ENCODE peak calls at places on chromosome 5, in ten cellular contexts. One of them, this sample, is unnamed.

GRCh38 chr5:66958984-66959641 is 237.5 kb downstream of the CD180 start:
- DNase-seq in transverse colon: no peak
- DNase-seq in epithelial cell of prostate: no peak
- DNase-seq in left lung: no peak
- DNase-seq in naive thymus-derived CD4-positive, alpha-beta T cell: no peak
- DNase-seq in CD8-positive, alpha-beta T cell: no peak
- DNase-seq in aorta: peak
- DNase-seq in brain microvascular endothelial cell: peak
- DNase-seq in tibial nerve: peak
- DNase-seq in CD4-positive, CD25-positive, alpha-beta regulatory T cell: no peak
- DNase-seq in this sample: no peak

GRCh38 chr5:144122081-144122480 is 48.4 kb downstream of the YIPF5 start:
- DNase-seq in tibial nerve: no peak
- DNase-seq in CD8-positive, alpha-beta T cell: no peak
- DNase-seq in naive thymus-derived CD4-positive, alpha-beta T cell: no peak
- DNase-seq in brain microvascular endothelial cell: no peak
- DNase-seq in transverse colon: no peak
- DNase-seq in left lung: no peak
- DNase-seq in epithelial cell of prostate: no peak
- DNase-seq in CD4-positive, CD25-positive, alpha-beta regulatory T cell: no peak
- DNase-seq in aorta: no peak
- DNase-seq in this sample: no peak

GRCh38 chr5:111383288-111383970 is 128.9 kb downstream of the STARD4 start:
- DNase-seq in transverse colon: no peak
- DNase-seq in CD4-positive, CD25-positive, alpha-beta regulatory T cell: no peak
- DNase-seq in left lung: no peak
- DNase-seq in CD8-positive, alpha-beta T cell: no peak
- DNase-seq in epithelial cell of prostate: no peak
- DNase-seq in tibial nerve: no peak
- DNase-seq in naive thymus-derived CD4-positive, alpha-beta T cell: no peak
- DNase-seq in aorta: no peak
- DNase-seq in brain microvascular endothelial cell: no peak
- DNase-seq in this sample: no peak

GRCh38 chr5:1791176-1791575 is 8.5 kb downstream of the MRPL36 start:
- DNase-seq in naive thymus-derived CD4-positive, alpha-beta T cell: no peak
- DNase-seq in CD4-positive, CD25-positive, alpha-beta regulatory T cell: no peak
- DNase-seq in CD8-positive, alpha-beta T cell: no peak
- DNase-seq in aorta: no peak
- DNase-seq in tibial nerve: no peak
- DNase-seq in epithelial cell of prostate: no peak
- DNase-seq in left lung: no peak
- DNase-seq in transverse colon: no peak
- DNase-seq in brain microvascular endothelial cell: no peak
- DNase-seq in this sample: no peak

GRCh38 chr5:59645380-59645779 is 248.1 kb downstream of the PDE4D start:
- DNase-seq in CD8-positive, alpha-beta T cell: no peak
- DNase-seq in epithelial cell of prostate: no peak
- DNase-seq in aorta: no peak
- DNase-seq in transverse colon: no peak
- DNase-seq in tibial nerve: no peak
- DNase-seq in CD4-positive, CD25-positive, alpha-beta regulatory T cell: no peak
- DNase-seq in naive thymus-derived CD4-positive, alpha-beta T cell: no peak
- DNase-seq in brain microvascular endothelial cell: no peak
- DNase-seq in left lung: no peak
- DNase-seq in this sample: no peak

GRCh38 chr5:107217721-107218130 is 453.0 kb downstream of the EFNA5 start:
- DNase-seq in transverse colon: no peak
- DNase-seq in brain microvascular endothelial cell: no peak
- DNase-seq in naive thymus-derived CD4-positive, alpha-beta T cell: no peak
- DNase-seq in CD8-positive, alpha-beta T cell: no peak
- DNase-seq in CD4-positive, CD25-positive, alpha-beta regulatory T cell: no peak
- DNase-seq in tibial nerve: no peak
- DNase-seq in aorta: peak
- DNase-seq in epithelial cell of prostate: peak
- DNase-seq in left lung: no peak
- DNase-seq in this sample: no peak

GRCh38 chr5:163504091-163504931 is 1.1 kb upstream of the MAT2B start:
- DNase-seq in aorta: peak
- DNase-seq in left lung: no peak
- DNase-seq in brain microvascular endothelial cell: peak
- DNase-seq in naive thymus-derived CD4-positive, alpha-beta T cell: peak
- DNase-seq in transverse colon: peak
- DNase-seq in CD4-positive, CD25-positive, alpha-beta regulatory T cell: no peak
- DNase-seq in tibial nerve: peak
- DNase-seq in CD8-positive, alpha-beta T cell: peak
- DNase-seq in epithelial cell of prostate: no peak
- DNase-seq in this sample: peak

GRCh38 chr5:154131817-154132216 is 58.7 kb upstream of the GALNT10 start:
- DNase-seq in left lung: no peak
- DNase-seq in tibial nerve: no peak
- DNase-seq in CD4-positive, CD25-positive, alpha-beta regulatory T cell: no peak
- DNase-seq in brain microvascular endothelial cell: no peak
- DNase-seq in CD8-positive, alpha-beta T cell: no peak
- DNase-seq in transverse colon: no peak
- DNase-seq in epithelial cell of prostate: no peak
- DNase-seq in aorta: no peak
- DNase-seq in naive thymus-derived CD4-positive, alpha-beta T cell: no peak
- DNase-seq in this sample: no peak

GRCh38 chr5:107129051-107129450 is 541.7 kb downstream of the EFNA5 start:
- DNase-seq in brain microvascular endothelial cell: peak
- DNase-seq in CD8-positive, alpha-beta T cell: no peak
- DNase-seq in left lung: no peak
- DNase-seq in naive thymus-derived CD4-positive, alpha-beta T cell: no peak
- DNase-seq in CD4-positive, CD25-positive, alpha-beta regulatory T cell: no peak
- DNase-seq in tibial nerve: no peak
- DNase-seq in epithelial cell of prostate: no peak
- DNase-seq in aorta: no peak
- DNase-seq in transverse colon: no peak
- DNase-seq in this sample: no peak

DNA sequence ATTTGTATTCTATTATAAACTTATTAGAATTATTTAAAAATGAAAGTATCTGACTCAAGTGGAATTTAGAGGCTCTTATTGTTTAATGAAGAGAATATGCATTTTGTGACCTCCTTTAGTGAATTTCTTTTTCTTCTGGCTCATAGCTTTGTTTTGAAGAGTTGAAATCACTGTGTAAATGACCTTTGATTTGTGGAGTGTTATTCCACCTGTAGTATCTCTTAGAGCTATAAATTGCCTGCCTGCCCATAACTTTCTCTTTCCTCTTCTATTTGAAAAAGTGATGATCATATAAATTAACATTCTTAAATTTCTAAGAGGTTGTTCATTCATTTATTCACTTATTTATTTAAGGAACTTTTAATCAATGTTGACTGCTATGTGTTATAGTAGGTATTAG is 16.1 kb downstream of the CSNK1G3 start:
- DNase-seq in CD4-positive, CD25-positive, alpha-beta regulatory T cell: no peak
- DNase-seq in naive thymus-derived CD4-positive, alpha-beta T cell: no peak
- DNase-seq in CD8-positive, alpha-beta T cell: no peak
- DNase-seq in left lung: no peak
- DNase-seq in epithelial cell of prostate: no peak
- DNase-seq in brain microvascular endothelial cell: no peak
- DNase-seq in aorta: no peak
- DNase-seq in transverse colon: no peak
- DNase-seq in tibial nerve: no peak
- DNase-seq in this sample: no peak
- H3K27ac ChIP-seq in CD4-positive, CD25-positive, alpha-beta regulatory T cell: no peak
- H3K27ac ChIP-seq in naive thymus-derived CD4-positive, alpha-beta T cell: no peak
- H3K27ac ChIP-seq in CD8-positive, alpha-beta T cell: no peak
- H3K27ac ChIP-seq in left lung: no peak
- H3K27ac ChIP-seq in epithelial cell of prostate: no peak
- H3K27ac ChIP-seq in brain microvascular endothelial cell: no peak
- H3K27ac ChIP-seq in aorta: no peak
- H3K27ac ChIP-seq in transverse colon: no peak
- H3K27ac ChIP-seq in tibial nerve: no peak
- H3K27ac ChIP-seq in this sample: no peak

GRCh38 chr5:138504799-138505198 is 38.2 kb downstream of the ETF1 start:
- DNase-seq in left lung: no peak
- DNase-seq in brain microvascular endothelial cell: no peak
- DNase-seq in epithelial cell of prostate: peak
- DNase-seq in aorta: peak
- DNase-seq in transverse colon: no peak
- DNase-seq in CD8-positive, alpha-beta T cell: no peak
- DNase-seq in tibial nerve: no peak
- DNase-seq in CD4-positive, CD25-positive, alpha-beta regulatory T cell: no peak
- DNase-seq in naive thymus-derived CD4-positive, alpha-beta T cell: no peak
- DNase-seq in this sample: no peak
- H3K27ac ChIP-seq in left lung: no peak
- H3K27ac ChIP-seq in brain microvascular endothelial cell: no peak
- H3K27ac ChIP-seq in epithelial cell of prostate: peak
- H3K27ac ChIP-seq in aorta: no peak
- H3K27ac ChIP-seq in transverse colon: peak
- H3K27ac ChIP-seq in CD8-positive, alpha-beta T cell: no peak
- H3K27ac ChIP-seq in tibial nerve: no peak
- H3K27ac ChIP-seq in CD4-positive, CD25-positive, alpha-beta regulatory T cell: no peak
- H3K27ac ChIP-seq in naive thymus-derived CD4-positive, alpha-beta T cell: no peak
- H3K27ac ChIP-seq in this sample: peak

DNA sequence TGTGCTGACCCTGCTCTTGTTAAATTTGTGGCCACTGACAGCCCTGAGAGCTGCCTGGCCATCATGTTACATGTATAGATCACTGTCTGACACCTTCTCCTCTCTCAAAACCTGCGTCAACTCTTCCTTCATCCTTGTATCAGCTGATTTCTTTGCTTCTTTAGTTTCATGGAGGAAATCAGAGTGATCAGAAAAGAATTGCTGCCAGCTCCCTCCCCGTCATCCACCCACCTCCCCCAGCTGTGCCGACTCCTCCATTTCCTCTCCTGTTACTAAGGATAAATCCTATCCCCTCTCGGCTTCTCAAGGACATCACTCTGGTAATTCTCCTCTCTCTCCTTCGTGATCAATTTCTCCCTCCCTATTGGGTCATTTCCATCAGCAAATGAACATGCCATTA is 108.9 kb downstream of the ICE1 start:
- DNase-seq in brain microvascular endothelial cell: no peak
- DNase-seq in CD4-positive, CD25-positive, alpha-beta regulatory T cell: no peak
- DNase-seq in naive thymus-derived CD4-positive, alpha-beta T cell: no peak
- DNase-seq in epithelial cell of prostate: no peak
- DNase-seq in aorta: no peak
- DNase-seq in transverse colon: no peak
- DNase-seq in CD8-positive, alpha-beta T cell: no peak
- DNase-seq in left lung: no peak
- DNase-seq in tibial nerve: no peak
- DNase-seq in this sample: no peak
- H3K27ac ChIP-seq in brain microvascular endothelial cell: no peak
- H3K27ac ChIP-seq in CD4-positive, CD25-positive, alpha-beta regulatory T cell: no peak
- H3K27ac ChIP-seq in naive thymus-derived CD4-positive, alpha-beta T cell: no peak
- H3K27ac ChIP-seq in epithelial cell of prostate: no peak
- H3K27ac ChIP-seq in aorta: no peak
- H3K27ac ChIP-seq in transverse colon: no peak
- H3K27ac ChIP-seq in CD8-positive, alpha-beta T cell: no peak
- H3K27ac ChIP-seq in left lung: no peak
- H3K27ac ChIP-seq in tibial nerve: no peak
- H3K27ac ChIP-seq in this sample: no peak

DNA sequence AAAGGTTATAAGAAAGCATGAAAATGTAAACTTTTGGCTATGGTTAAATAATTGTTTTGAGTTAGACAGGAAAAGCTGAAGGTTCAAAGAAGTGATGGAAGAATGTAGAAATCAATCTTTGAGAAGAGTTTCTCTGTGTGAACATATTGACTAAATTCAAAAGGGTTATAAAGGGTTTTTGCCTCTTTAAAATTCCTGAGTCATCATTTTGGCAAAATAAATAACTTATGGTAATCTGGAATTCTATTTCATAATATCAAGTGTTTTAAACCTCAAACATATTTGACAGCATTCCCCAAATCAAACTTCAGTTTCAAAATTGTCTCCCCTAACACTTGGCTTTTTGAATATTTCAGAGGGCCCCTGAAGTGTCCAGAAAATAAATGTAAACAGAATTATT is 60.6 kb upstream of the SPINK5 start:
- DNase-seq in aorta: no peak
- DNase-seq in left lung: no peak
- DNase-seq in naive thymus-derived CD4-positive, alpha-beta T cell: no peak
- DNase-seq in tibial nerve: no peak
- DNase-seq in epithelial cell of prostate: no peak
- DNase-seq in transverse colon: no peak
- DNase-seq in brain microvascular endothelial cell: no peak
- DNase-seq in CD8-positive, alpha-beta T cell: no peak
- DNase-seq in CD4-positive, CD25-positive, alpha-beta regulatory T cell: no peak
- DNase-seq in this sample: no peak
- H3K27ac ChIP-seq in aorta: no peak
- H3K27ac ChIP-seq in left lung: no peak
- H3K27ac ChIP-seq in naive thymus-derived CD4-positive, alpha-beta T cell: no peak
- H3K27ac ChIP-seq in tibial nerve: no peak
- H3K27ac ChIP-seq in epithelial cell of prostate: no peak
- H3K27ac ChIP-seq in transverse colon: no peak
- H3K27ac ChIP-seq in brain microvascular endothelial cell: no peak
- H3K27ac ChIP-seq in CD8-positive, alpha-beta T cell: no peak
- H3K27ac ChIP-seq in CD4-positive, CD25-positive, alpha-beta regulatory T cell: no peak
- H3K27ac ChIP-seq in this sample: no peak

GRCh38 chr5:73693573-73694061 is 67.6 kb downstream of the ARHGEF28 start:
- DNase-seq in CD8-positive, alpha-beta T cell: no peak
- DNase-seq in transverse colon: peak
- DNase-seq in CD4-positive, CD25-positive, alpha-beta regulatory T cell: no peak
- DNase-seq in brain microvascular endothelial cell: peak
- DNase-seq in aorta: no peak
- DNase-seq in naive thymus-derived CD4-positive, alpha-beta T cell: no peak
- DNase-seq in epithelial cell of prostate: no peak
- DNase-seq in tibial nerve: no peak
- DNase-seq in left lung: no peak
- DNase-seq in this sample: no peak
- H3K27ac ChIP-seq in CD8-positive, alpha-beta T cell: no peak
- H3K27ac ChIP-seq in transverse colon: no peak
- H3K27ac ChIP-seq in CD4-positive, CD25-positive, alpha-beta regulatory T cell: no peak
- H3K27ac ChIP-seq in brain microvascular endothelial cell: peak
- H3K27ac ChIP-seq in aorta: no peak
- H3K27ac ChIP-seq in naive thymus-derived CD4-positive, alpha-beta T cell: no peak
- H3K27ac ChIP-seq in epithelial cell of prostate: no peak
- H3K27ac ChIP-seq in tibial nerve: peak
- H3K27ac ChIP-seq in left lung: no peak
- H3K27ac ChIP-seq in this sample: no peak

DNA sequence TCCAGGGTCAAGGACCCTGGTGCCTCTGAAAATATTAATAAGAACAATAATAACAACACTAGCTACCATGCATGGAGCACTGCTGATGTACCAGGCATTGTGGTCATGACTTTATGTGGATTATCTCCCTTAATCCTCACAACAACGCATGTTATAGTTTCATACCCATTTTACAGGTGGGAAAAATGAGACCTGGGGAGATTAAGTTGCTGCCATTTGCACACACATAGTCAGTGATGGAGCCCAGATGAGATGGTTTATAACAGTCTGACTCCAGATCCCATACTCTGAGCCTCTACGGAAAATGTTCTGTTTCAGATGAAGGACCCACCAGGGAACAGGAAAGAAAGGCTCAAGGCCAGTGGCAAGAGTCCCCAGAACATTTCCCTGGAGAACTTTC is 48.2 kb upstream of the PPARGC1B start:
- DNase-seq in CD4-positive, CD25-positive, alpha-beta regulatory T cell: no peak
- DNase-seq in transverse colon: no peak
- DNase-seq in tibial nerve: no peak
- DNase-seq in naive thymus-derived CD4-positive, alpha-beta T cell: no peak
- DNase-seq in brain microvascular endothelial cell: no peak
- DNase-seq in left lung: no peak
- DNase-seq in epithelial cell of prostate: no peak
- DNase-seq in CD8-positive, alpha-beta T cell: no peak
- DNase-seq in aorta: no peak
- DNase-seq in this sample: no peak
- H3K27ac ChIP-seq in CD4-positive, CD25-positive, alpha-beta regulatory T cell: no peak
- H3K27ac ChIP-seq in transverse colon: no peak
- H3K27ac ChIP-seq in tibial nerve: no peak
- H3K27ac ChIP-seq in naive thymus-derived CD4-positive, alpha-beta T cell: no peak
- H3K27ac ChIP-seq in brain microvascular endothelial cell: no peak
- H3K27ac ChIP-seq in left lung: no peak
- H3K27ac ChIP-seq in epithelial cell of prostate: no peak
- H3K27ac ChIP-seq in CD8-positive, alpha-beta T cell: no peak
- H3K27ac ChIP-seq in aorta: no peak
- H3K27ac ChIP-seq in this sample: no peak

GRCh38 chr5:39223568-39224156 is 4.3 kb upstream of the FYB1 start:
- DNase-seq in left lung: no peak
- DNase-seq in aorta: no peak
- DNase-seq in transverse colon: no peak
- DNase-seq in tibial nerve: no peak
- DNase-seq in CD8-positive, alpha-beta T cell: no peak
- DNase-seq in naive thymus-derived CD4-positive, alpha-beta T cell: no peak
- DNase-seq in epithelial cell of prostate: no peak
- DNase-seq in CD4-positive, CD25-positive, alpha-beta regulatory T cell: no peak
- DNase-seq in brain microvascular endothelial cell: no peak
- DNase-seq in this sample: no peak
- H3K27ac ChIP-seq in left lung: peak
- H3K27ac ChIP-seq in aorta: no peak
- H3K27ac ChIP-seq in transverse colon: peak
- H3K27ac ChIP-seq in tibial nerve: no peak
- H3K27ac ChIP-seq in CD8-positive, alpha-beta T cell: no peak
- H3K27ac ChIP-seq in naive thymus-derived CD4-positive, alpha-beta T cell: no peak
- H3K27ac ChIP-seq in epithelial cell of prostate: no peak
- H3K27ac ChIP-seq in CD4-positive, CD25-positive, alpha-beta regulatory T cell: no peak
- H3K27ac ChIP-seq in brain microvascular endothelial cell: no peak
- H3K27ac ChIP-seq in this sample: no peak